ENCODE peak calls at places on chromosomes 12 and 14, in seven cellular contexts. One of them, this sample, is unnamed.

GRCh38 chr12:118144499-118144898 is 8.6 kb downstream of the PEBP1 start:
- DNase-seq in neural progenitor cell: no peak
- DNase-seq in tibial nerve: no peak
- DNase-seq in psoas muscle: no peak
- DNase-seq in lower leg skin: no peak
- DNase-seq in breast epithelium: no peak
- DNase-seq in CD4-positive, CD25-positive, alpha-beta regulatory T cell: no peak
- DNase-seq in this sample: no peak

GRCh38 chr12:41206298-41206697 is 18.2 kb downstream of the PDZRN4 start:
- DNase-seq in CD4-positive, CD25-positive, alpha-beta regulatory T cell: no peak
- DNase-seq in neural progenitor cell: no peak
- DNase-seq in tibial nerve: no peak
- DNase-seq in psoas muscle: no peak
- DNase-seq in lower leg skin: no peak
- DNase-seq in breast epithelium: no peak
- DNase-seq in this sample: no peak

GRCh38 chr14:20690848-20691640 is 2.5 kb downstream of the ANG start:
- DNase-seq in tibial nerve: peak; percentile 82
- DNase-seq in lower leg skin: no peak
- DNase-seq in breast epithelium: no peak
- DNase-seq in neural progenitor cell: peak; percentile 76
- DNase-seq in CD4-positive, CD25-positive, alpha-beta regulatory T cell: peak; percentile 69
- DNase-seq in psoas muscle: no peak
- DNase-seq in this sample: peak; percentile 66

GRCh38 chr12:11171953-11172675 is 1.1 kb downstream of the SMIM10L1 start:
- DNase-seq in CD4-positive, CD25-positive, alpha-beta regulatory T cell: no peak
- DNase-seq in lower leg skin: no peak
- DNase-seq in neural progenitor cell: peak; percentile 22
- DNase-seq in psoas muscle: no peak
- DNase-seq in breast epithelium: no peak
- DNase-seq in tibial nerve: no peak
- DNase-seq in this sample: no peak

GRCh38 chr12:130436741-130437501 is 99.2 kb downstream of the PIWIL1 start:
- DNase-seq in psoas muscle: no peak
- DNase-seq in breast epithelium: peak; percentile 41
- DNase-seq in tibial nerve: no peak
- DNase-seq in lower leg skin: no peak
- DNase-seq in neural progenitor cell: no peak
- DNase-seq in CD4-positive, CD25-positive, alpha-beta regulatory T cell: no peak
- DNase-seq in this sample: no peak

GRCh38 chr12:3313066-3313465 is 177.9 kb upstream of the PRMT8 start:
- DNase-seq in tibial nerve: no peak
- DNase-seq in breast epithelium: no peak
- DNase-seq in psoas muscle: peak; percentile 34
- DNase-seq in CD4-positive, CD25-positive, alpha-beta regulatory T cell: no peak
- DNase-seq in lower leg skin: no peak
- DNase-seq in neural progenitor cell: no peak
- DNase-seq in this sample: no peak

GRCh38 chr12:115354007-115354452 is 670.1 kb upstream of the TBX3 start:
- DNase-seq in neural progenitor cell: no peak
- DNase-seq in breast epithelium: no peak
- DNase-seq in CD4-positive, CD25-positive, alpha-beta regulatory T cell: no peak
- DNase-seq in tibial nerve: peak; percentile 75
- DNase-seq in lower leg skin: peak; percentile 95
- DNase-seq in psoas muscle: peak; percentile 68
- DNase-seq in this sample: no peak

GRCh38 chr12:75623631-75624118 is 112.3 kb upstream of the KRR1 start:
- DNase-seq in CD4-positive, CD25-positive, alpha-beta regulatory T cell: no peak
- DNase-seq in tibial nerve: no peak
- DNase-seq in psoas muscle: no peak
- DNase-seq in breast epithelium: no peak
- DNase-seq in neural progenitor cell: no peak
- DNase-seq in lower leg skin: no peak
- DNase-seq in this sample: no peak

GRCh38 chr12:69872804-69873203 is 47.8 kb downstream of the MYRFL start:
- DNase-seq in CD4-positive, CD25-positive, alpha-beta regulatory T cell: no peak
- DNase-seq in psoas muscle: no peak
- DNase-seq in lower leg skin: no peak
- DNase-seq in breast epithelium: no peak
- DNase-seq in neural progenitor cell: no peak
- DNase-seq in tibial nerve: no peak
- DNase-seq in this sample: no peak

GRCh38 chr12:123533672-123534643 is at the start of gene RILPL1:
- DNase-seq in neural progenitor cell: peak; percentile 85
- DNase-seq in lower leg skin: peak; percentile 89
- DNase-seq in breast epithelium: peak; percentile 60
- DNase-seq in psoas muscle: peak; percentile 64
- DNase-seq in CD4-positive, CD25-positive, alpha-beta regulatory T cell: peak; percentile 39
- DNase-seq in tibial nerve: no peak
- DNase-seq in this sample: no peak

GRCh38 chr12:54463034-54463433 is 10.4 kb downstream of the GTSF1 start:
- DNase-seq in CD4-positive, CD25-positive, alpha-beta regulatory T cell: no peak
- DNase-seq in breast epithelium: no peak
- DNase-seq in psoas muscle: peak; percentile 65
- DNase-seq in tibial nerve: peak; percentile 69
- DNase-seq in lower leg skin: no peak
- DNase-seq in neural progenitor cell: no peak
- DNase-seq in this sample: no peak

DNA sequence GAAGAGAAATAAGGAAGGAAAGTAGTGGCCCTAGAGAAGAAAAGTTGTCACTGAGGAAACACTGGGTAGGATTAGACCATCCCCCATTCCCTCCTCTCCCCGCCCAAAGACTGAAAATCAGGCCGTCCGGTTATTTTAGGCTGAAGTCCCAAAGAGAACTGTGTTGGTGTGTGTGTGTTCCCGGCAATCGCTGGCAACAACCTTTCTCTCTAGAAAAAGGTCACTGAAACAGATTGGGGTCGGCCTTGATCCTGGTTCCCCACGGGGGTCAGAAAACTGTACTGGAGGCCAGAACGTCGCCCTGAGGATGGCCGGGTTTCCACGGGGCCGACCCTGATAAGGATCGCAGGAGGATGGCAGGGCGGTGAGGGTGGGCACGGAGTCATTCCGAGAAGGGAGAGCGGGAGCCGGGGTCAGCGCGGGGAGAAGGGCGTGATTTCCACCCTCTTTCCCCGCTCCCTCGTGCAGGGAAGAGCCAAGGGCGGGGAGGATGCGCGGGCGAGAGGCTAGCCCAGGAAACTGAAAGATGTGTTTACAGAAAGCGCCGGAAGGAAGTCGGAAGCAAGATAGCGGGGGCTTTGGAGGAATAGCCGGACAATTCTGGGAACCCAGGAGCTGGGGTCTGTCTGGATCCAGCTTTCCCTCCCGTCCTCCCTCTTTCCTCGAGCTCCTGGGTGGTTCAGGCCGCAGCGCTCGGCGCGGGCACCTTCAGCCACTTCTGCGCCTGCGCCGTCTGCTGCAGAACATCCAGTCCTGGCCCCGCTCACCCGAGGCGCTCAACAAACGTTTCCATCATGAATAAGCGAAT is 25.3 kb upstream of the SPTLC2 start:
- DNase-seq in breast epithelium: peak; percentile 63
- DNase-seq in lower leg skin: peak; percentile 93
- DNase-seq in psoas muscle: peak; percentile 83
- DNase-seq in CD4-positive, CD25-positive, alpha-beta regulatory T cell: peak; percentile 55
- DNase-seq in tibial nerve: peak; percentile 74
- DNase-seq in neural progenitor cell: no peak
- DNase-seq in this sample: no peak
- H3K4me3 ChIP-seq in breast epithelium: peak overlapping the region; percentile 46
- H3K4me3 ChIP-seq in lower leg skin: no peak overlapping the region
- H3K4me3 ChIP-seq in psoas muscle: peak overlapping the region; percentile 64
- H3K4me3 ChIP-seq in CD4-positive, CD25-positive, alpha-beta regulatory T cell: peak overlapping the region; percentile 64
- H3K4me3 ChIP-seq in tibial nerve: peak overlapping the region; percentile 38
- H3K4me3 ChIP-seq in neural progenitor cell: no peak overlapping the region
- H3K4me3 ChIP-seq in this sample: no peak overlapping the region

GRCh38 chr14:100438271-100438670 is 115.1 kb downstream of the SLC25A47 start:
- DNase-seq in tibial nerve: no peak
- DNase-seq in psoas muscle: no peak
- DNase-seq in breast epithelium: no peak
- DNase-seq in CD4-positive, CD25-positive, alpha-beta regulatory T cell: no peak
- DNase-seq in lower leg skin: no peak
- DNase-seq in neural progenitor cell: no peak
- DNase-seq in this sample: no peak

GRCh38 chr14:100440207-100440631 is 117.1 kb downstream of the SLC25A47 start:
- DNase-seq in neural progenitor cell: peak; percentile 83
- DNase-seq in CD4-positive, CD25-positive, alpha-beta regulatory T cell: peak; percentile 8
- DNase-seq in tibial nerve: peak; percentile 59
- DNase-seq in psoas muscle: peak; percentile 76
- DNase-seq in lower leg skin: peak; percentile 90
- DNase-seq in breast epithelium: peak; percentile 74
- DNase-seq in this sample: no peak

GRCh38 chr14:100439781-100440180 is 116.6 kb downstream of the SLC25A47 start:
- DNase-seq in CD4-positive, CD25-positive, alpha-beta regulatory T cell: no peak
- DNase-seq in tibial nerve: no peak
- DNase-seq in lower leg skin: peak; percentile 80
- DNase-seq in neural progenitor cell: no peak
- DNase-seq in psoas muscle: peak; percentile 41
- DNase-seq in breast epithelium: no peak
- DNase-seq in this sample: no peak

GRCh38 chr14:100440758-100441203 is 117.6 kb downstream of the SLC25A47 start:
- DNase-seq in CD4-positive, CD25-positive, alpha-beta regulatory T cell: no peak
- DNase-seq in tibial nerve: no peak
- DNase-seq in psoas muscle: no peak
- DNase-seq in breast epithelium: no peak
- DNase-seq in neural progenitor cell: no peak
- DNase-seq in lower leg skin: peak; percentile 32
- DNase-seq in this sample: no peak

DNA sequence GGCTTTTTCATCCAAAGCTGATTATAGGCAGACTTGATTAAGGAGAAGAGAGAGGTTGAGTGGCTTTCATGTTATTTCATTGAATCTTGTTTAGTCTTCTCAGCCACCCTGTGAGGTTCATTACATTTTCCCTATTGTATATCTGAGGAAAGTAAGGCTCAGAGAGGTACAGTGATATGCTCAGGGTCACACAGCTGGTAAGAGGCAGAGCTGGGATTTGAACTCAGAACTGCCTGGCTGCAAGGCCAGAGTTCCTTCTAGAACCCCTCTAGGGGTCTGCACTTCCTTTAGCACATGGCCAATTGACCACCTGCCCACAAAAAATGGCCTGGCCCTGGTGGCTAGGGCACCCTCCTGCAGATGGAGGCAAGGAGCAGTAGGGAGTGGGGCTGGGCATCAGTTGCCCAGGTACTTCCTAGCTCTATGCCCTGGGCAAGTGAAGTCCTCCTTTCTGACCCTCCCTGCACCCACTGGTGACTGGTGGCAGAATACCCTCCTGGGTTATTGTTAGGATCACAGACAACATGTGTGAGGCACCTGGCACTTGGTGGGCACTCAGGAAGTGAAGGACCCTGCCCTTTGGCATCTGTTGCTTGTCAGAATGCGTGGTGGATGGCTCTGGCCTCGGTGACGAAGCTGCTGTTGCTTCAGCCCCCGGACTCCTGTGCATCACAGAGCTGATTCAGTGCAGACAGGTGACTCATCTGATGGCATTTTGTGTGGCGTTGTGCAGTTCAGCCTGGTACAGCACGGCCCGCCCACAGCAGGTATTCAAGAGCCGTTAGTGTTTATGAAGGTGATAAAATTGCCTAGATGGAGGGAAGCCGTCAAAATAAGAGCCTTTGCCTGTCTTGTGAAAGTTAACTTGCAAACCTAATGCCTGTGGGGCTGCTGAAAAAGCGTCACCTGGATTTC is 115.8 kb downstream of the SLC25A47 start:
- DNase-seq in lower leg skin: peak; percentile 83
- DNase-seq in neural progenitor cell: no peak
- DNase-seq in tibial nerve: no peak
- DNase-seq in breast epithelium: no peak
- DNase-seq in psoas muscle: peak; percentile 32
- DNase-seq in CD4-positive, CD25-positive, alpha-beta regulatory T cell: no peak
- DNase-seq in this sample: no peak
- H3K4me3 ChIP-seq in lower leg skin: no peak overlapping the region
- H3K4me3 ChIP-seq in neural progenitor cell: no peak overlapping the region
- H3K4me3 ChIP-seq in tibial nerve: no peak overlapping the region
- H3K4me3 ChIP-seq in breast epithelium: no peak overlapping the region
- H3K4me3 ChIP-seq in psoas muscle: no peak overlapping the region
- H3K4me3 ChIP-seq in CD4-positive, CD25-positive, alpha-beta regulatory T cell: no peak overlapping the region
- H3K4me3 ChIP-seq in this sample: no peak overlapping the region

DNA sequence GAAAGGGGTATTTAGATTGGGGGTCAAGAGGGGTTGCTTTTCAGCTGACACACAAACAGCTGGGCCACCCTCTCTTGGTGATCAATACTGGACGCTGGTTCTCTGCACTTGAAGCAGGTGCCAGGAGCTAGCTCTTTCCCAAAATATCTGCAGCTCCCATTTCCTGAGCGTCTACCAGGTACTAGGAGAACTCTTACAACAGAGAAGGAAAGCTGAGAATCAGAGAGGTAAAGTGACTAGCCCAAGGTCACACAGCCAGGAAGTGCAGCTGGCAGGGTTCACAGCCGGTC is 1.2 kb downstream of the TESC start:
- DNase-seq in lower leg skin: no peak
- DNase-seq in psoas muscle: no peak
- DNase-seq in breast epithelium: no peak
- DNase-seq in CD4-positive, CD25-positive, alpha-beta regulatory T cell: no peak
- DNase-seq in tibial nerve: no peak
- DNase-seq in neural progenitor cell: no peak
- DNase-seq in this sample: no peak
- H3K4me3 ChIP-seq in lower leg skin: no peak overlapping the region
- H3K4me3 ChIP-seq in psoas muscle: peak overlapping the region; percentile 73
- H3K4me3 ChIP-seq in breast epithelium: peak overlapping the region; percentile 43
- H3K4me3 ChIP-seq in CD4-positive, CD25-positive, alpha-beta regulatory T cell: peak overlapping the region; percentile 38
- H3K4me3 ChIP-seq in tibial nerve: no peak overlapping the region
- H3K4me3 ChIP-seq in neural progenitor cell: peak overlapping the region; percentile 74
- H3K4me3 ChIP-seq in this sample: peak overlapping the region; percentile 67

GRCh38 chr14:75978249-75978731 is 3.5 kb downstream of the TGFB3 start:
- DNase-seq in tibial nerve: no peak
- DNase-seq in CD4-positive, CD25-positive, alpha-beta regulatory T cell: peak; percentile 45
- DNase-seq in neural progenitor cell: no peak
- DNase-seq in breast epithelium: peak; percentile 77
- DNase-seq in lower leg skin: peak; percentile 84
- DNase-seq in psoas muscle: no peak
- DNase-seq in this sample: peak; percentile 52

GRCh38 chr14:75979071-75979571 is 2.7 kb downstream of the TGFB3 start:
- DNase-seq in psoas muscle: no peak
- DNase-seq in breast epithelium: no peak
- DNase-seq in CD4-positive, CD25-positive, alpha-beta regulatory T cell: no peak
- DNase-seq in tibial nerve: peak; percentile 24
- DNase-seq in neural progenitor cell: peak; percentile 60
- DNase-seq in lower leg skin: peak; percentile 85
- DNase-seq in this sample: no peak

GRCh38 chr14:75981426-75981825 is 369 bp downstream of the TGFB3 start:
- DNase-seq in CD4-positive, CD25-positive, alpha-beta regulatory T cell: peak; percentile 22
- DNase-seq in breast epithelium: no peak
- DNase-seq in neural progenitor cell: peak; percentile 55
- DNase-seq in psoas muscle: no peak
- DNase-seq in tibial nerve: no peak
- DNase-seq in lower leg skin: peak; percentile 85
- DNase-seq in this sample: no peak

GRCh38 chr14:75980856-75981255 is 939 bp downstream of the TGFB3 start:
- DNase-seq in psoas muscle: peak; percentile 44
- DNase-seq in neural progenitor cell: no peak
- DNase-seq in lower leg skin: no peak
- DNase-seq in CD4-positive, CD25-positive, alpha-beta regulatory T cell: no peak
- DNase-seq in breast epithelium: peak; percentile 70
- DNase-seq in tibial nerve: no peak
- DNase-seq in this sample: no peak

GRCh38 chr14:75979641-75980422 is 2.0 kb downstream of the TGFB3 start:
- DNase-seq in tibial nerve: peak; percentile 15
- DNase-seq in neural progenitor cell: no peak
- DNase-seq in CD4-positive, CD25-positive, alpha-beta regulatory T cell: no peak
- DNase-seq in psoas muscle: peak; percentile 52
- DNase-seq in lower leg skin: peak; percentile 90
- DNase-seq in breast epithelium: no peak
- DNase-seq in this sample: no peak
- H3K4me3 ChIP-seq in tibial nerve: no peak overlapping the region
- H3K4me3 ChIP-seq in neural progenitor cell: no peak overlapping the region
- H3K4me3 ChIP-seq in CD4-positive, CD25-positive, alpha-beta regulatory T cell: no peak overlapping the region
- H3K4me3 ChIP-seq in psoas muscle: peak overlapping the region; percentile 79
- H3K4me3 ChIP-seq in lower leg skin: no peak overlapping the region
- H3K4me3 ChIP-seq in breast epithelium: peak overlapping the region; percentile 73
- H3K4me3 ChIP-seq in this sample: no peak overlapping the region

This sample was measured in Jurkat, Clone E6-1.